ENCODE peak calls at places on chromosomes 12 and 14, in nine cellular contexts. I is tibial nerve, U is ovary, J is HCT116, B is body of pancreas, T is H1, O is Peyer's patch, W is stomach, P is IMR-90. Y is an unnamed sample. For H3K27me3, the result is how much of the 10 kb centered on the place peaks cover.

GRCh38 chr12:8078400-8078799 is 3.7 kb upstream of the NECAP1 start:
- DNase-seq in P (peak), O (peak), U (no peak), W (no peak), B (no peak), I (no peak), T (no peak), J (peak), Y (peak)

GRCh38 chr14:32934891-32935633 is 3.6 kb upstream of the NPAS3 start:
- DNase-seq in W (no peak), B (no peak), U (peak), J (no peak), T (no peak), O (no peak), I (no peak), P (no peak), Y (peak)

GRCh38 chr14:75234173-75234855 is 44.3 kb upstream of the FOS start:
- DNase-seq in U (no peak), I (no peak), O (no peak), B (no peak), J (peak), T (no peak), P (peak), W (no peak), Y (no peak)

GRCh38 chr14:88791629-88792571 is 853 bp downstream of the EML5 start:
- DNase-seq in T (no peak), W (peak), J (no peak), I (no peak), O (peak), U (peak), P (no peak), B (peak), Y (peak)

GRCh38 chr14:94681300-94682060 is 69.3 kb downstream of the SERPINA3 start:
- DNase-seq in O (no peak), T (no peak), U (no peak), I (peak), P (peak), J (peak), W (peak), B (peak), Y (no peak)

GRCh38 chr12:47377414-47378221 is 297.9 kb upstream of the AMIGO2 start:
- DNase-seq in P (peak), B (peak), I (peak), J (no peak), O (peak), U (peak), W (peak), T (no peak), Y (peak)

GRCh38 chr12:38161123-38162000 is 155.2 kb upstream of the ALG10B start:
- DNase-seq in I (no peak), P (no peak), U (no peak), O (no peak), T (no peak), J (no peak), W (no peak), B (no peak), Y (no peak)

GRCh38 chr12:14873440-14874185 is 12.0 kb downstream of the MGP start:
- DNase-seq in J (no peak), U (no peak), O (no peak), I (no peak), T (no peak), W (no peak), P (peak), B (no peak), Y (no peak)

GRCh38 chr14:99718031-99718810 is 34.1 kb downstream of the CYP46A1 start:
- DNase-seq in P (no peak), B (no peak), U (no peak), W (no peak), J (no peak), I (no peak), T (no peak), O (peak), Y (no peak)

GRCh38 chr14:37116933-37117844 is 55.2 kb downstream of the SLC25A21 start:
- DNase-seq in J (peak), U (no peak), W (no peak), P (peak), I (no peak), O (no peak), B (no peak), T (no peak), Y (no peak)
- H3K27ac ChIP-seq in J (peak), U (no peak), W (no peak), P (no peak), I (no peak), O (no peak), B (no peak), T (no peak), Y (no peak)

DNA sequence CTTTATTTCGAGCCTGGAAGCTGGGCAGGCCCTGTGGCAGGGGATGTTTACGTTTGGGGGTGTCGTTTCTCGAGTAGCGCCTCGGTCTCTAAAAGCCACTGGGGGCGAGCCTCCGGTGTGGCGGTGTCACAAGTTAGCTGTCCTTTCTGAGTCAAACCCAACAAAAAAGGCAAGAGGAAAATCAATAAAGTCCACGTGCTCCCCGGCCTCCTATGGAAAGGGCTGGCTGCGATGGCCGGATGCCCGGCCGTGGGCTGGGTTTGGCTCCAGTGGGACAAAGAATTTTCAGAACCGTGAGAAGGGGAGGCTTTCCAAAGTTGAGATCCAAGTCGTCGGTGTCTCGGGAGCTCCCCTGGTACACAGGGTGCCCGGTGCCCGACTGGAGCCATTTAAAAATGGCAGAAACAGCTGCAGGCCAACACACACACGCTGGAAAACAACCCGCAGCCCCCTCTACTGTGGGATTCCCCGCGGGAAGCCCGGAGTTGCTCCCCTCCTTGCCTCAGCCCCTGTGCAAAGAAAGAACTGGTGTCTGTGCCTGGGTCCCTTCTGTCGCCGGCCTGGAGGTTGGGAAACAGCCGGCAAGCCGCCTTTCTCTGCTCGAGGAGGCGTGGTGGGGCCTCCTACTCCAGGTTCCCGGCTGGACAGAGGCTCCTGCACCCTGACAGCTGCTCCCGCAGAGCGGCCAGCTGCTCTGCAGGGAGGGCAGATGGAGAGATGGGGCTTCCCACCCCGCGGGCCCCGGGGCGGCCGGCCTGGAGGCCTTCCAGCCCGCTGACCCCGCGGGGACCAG is 1.9 kb downstream of the BCL7A start:
- DNase-seq in P (peak), J (peak), O (peak), T (no peak), U (peak), B (peak), I (no peak), W (peak), Y (peak)
- TF ChIP-seq POLR2A in P (no peak), J (peak), O (no peak), T (no peak), U (no peak), B (peak), I (no peak), W (no peak), Y (peak)

GRCh38 chr12:95789126-95790024 is 1.2 kb downstream of the NTN4 start:
- DNase-seq in J (no peak), T (no peak), W (peak), B (peak), U (peak), O (no peak), I (no peak), P (peak), Y (peak)

GRCh38 chr12:95787274-95787814 is 3.2 kb downstream of the NTN4 start:
- DNase-seq in W (no peak), U (no peak), P (peak), O (no peak), I (no peak), T (no peak), B (no peak), J (no peak), Y (no peak)

GRCh38 chr12:95790025-95790911 is at the start of gene NTN4:
- DNase-seq in B (peak), P (peak), O (no peak), W (peak), I (peak), J (no peak), U (peak), T (no peak), Y (peak)

GRCh38 chr12:95790912-95791849 is 617 bp upstream of the NTN4 start:
- DNase-seq in W (no peak), T (no peak), B (peak), O (no peak), I (no peak), U (peak), J (no peak), P (peak), Y (no peak)

DNA sequence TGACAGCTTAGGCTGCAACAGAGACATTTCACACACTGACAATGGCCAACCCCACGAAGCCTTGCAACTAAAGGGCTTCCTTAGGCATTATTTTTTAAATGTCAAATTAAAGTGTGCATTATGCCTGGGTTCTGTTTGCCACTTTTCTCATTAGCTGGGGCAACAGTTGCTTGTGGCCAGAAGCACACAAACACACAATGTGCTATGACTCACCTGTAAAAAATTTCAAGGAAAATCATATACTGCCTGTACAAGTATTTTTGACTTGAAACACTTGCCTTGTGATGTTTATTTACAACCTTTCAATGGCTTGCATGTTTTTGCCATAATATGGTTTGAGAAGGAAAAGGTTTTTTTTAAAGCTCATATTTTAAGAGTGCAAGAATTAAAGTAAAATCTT is 1.9 kb downstream of the NTN4 start:
- DNase-seq in W (no peak), I (no peak), J (no peak), P (peak), B (no peak), U (no peak), O (no peak), T (no peak), Y (no peak)
- H3K27me3 ChIP-seq in W (under half), I (under half), J (under half), P (under half), B (under half), U (under half), O (under half), T (under half), Y (under half)

DNA sequence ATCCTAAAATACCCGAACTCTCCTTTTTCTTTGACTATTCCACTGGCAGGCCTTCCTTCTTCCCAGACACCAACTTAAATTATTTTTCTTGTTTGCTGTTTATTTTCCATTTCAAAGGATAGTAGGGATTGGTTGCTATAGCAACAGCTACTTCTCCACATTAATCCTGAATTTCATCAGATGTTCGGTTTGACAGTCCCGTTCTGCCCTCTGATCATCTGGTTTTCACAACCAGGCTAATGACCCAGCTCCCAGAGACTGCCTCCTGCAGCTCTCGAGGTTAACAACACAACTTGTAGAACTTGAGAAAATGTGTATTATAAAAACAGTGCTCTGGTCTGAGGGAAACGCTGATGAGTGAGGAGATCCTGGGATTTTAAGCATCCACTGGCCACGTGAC is 45.5 kb downstream of the NUAK1 start:
- DNase-seq in I (no peak), O (no peak), T (no peak), B (no peak), P (no peak), U (no peak), J (no peak), W (no peak), Y (no peak)
- H3K27ac ChIP-seq in I (no peak), O (no peak), T (no peak), B (no peak), P (no peak), U (no peak), J (no peak), W (no peak), Y (no peak)

GRCh38 chr12:132560421-132560830 is 50.0 kb downstream of the LRCOL1 start:
- DNase-seq in B (peak), I (no peak), W (peak), U (peak), J (no peak), O (peak), P (no peak), T (no peak), Y (peak)

GRCh38 chr12:132558861-132559623 is 51.3 kb downstream of the LRCOL1 start:
- DNase-seq in O (peak), B (no peak), P (no peak), I (no peak), T (no peak), W (no peak), U (no peak), J (no peak), Y (peak)

GRCh38 chr12:132560831-132561783 is 49.3 kb downstream of the LRCOL1 start:
- DNase-seq in J (peak), B (peak), I (no peak), O (peak), T (peak), W (peak), U (peak), P (peak), Y (peak)

GRCh38 chr12:132557969-132558856 is 52.2 kb downstream of the LRCOL1 start:
- DNase-seq in J (no peak), U (no peak), T (no peak), P (no peak), B (no peak), O (peak), I (no peak), W (no peak), Y (no peak)

GRCh38 chr12:132559652-132560420 is 50.5 kb downstream of the LRCOL1 start:
- DNase-seq in T (no peak), O (peak), B (peak), U (peak), W (peak), P (peak), J (peak), I (no peak), Y (peak)
- TF ChIP-seq POLR2A in T (no peak), O (no peak), B (no peak), U (no peak), W (no peak), P (no peak), J (peak), I (no peak), Y (no peak)

DNA sequence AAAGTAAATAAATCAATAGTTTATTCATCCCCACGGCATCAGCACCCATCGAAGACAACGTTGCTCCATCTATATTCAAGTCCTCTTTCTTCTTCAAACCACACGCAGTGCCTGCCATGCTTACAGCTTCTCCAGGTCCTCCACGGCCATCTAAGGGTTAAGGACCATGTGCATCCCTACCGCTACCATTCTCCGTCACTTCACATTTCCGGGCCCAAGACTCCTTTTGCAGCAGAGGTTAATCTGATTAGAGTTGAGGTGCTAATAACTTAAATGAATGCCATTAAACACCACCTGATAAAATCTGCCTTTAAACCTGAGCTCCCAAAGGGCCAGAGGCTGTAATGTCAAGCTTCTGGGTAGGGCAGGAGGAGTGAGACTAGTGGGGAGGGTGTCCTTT is 79.7 kb upstream of the CCND2 start:
- DNase-seq in J (no peak), B (no peak), I (no peak), W (no peak), U (no peak), T (no peak), P (no peak), O (no peak), Y (no peak)
- H3K27me3 ChIP-seq in J (half or more), B (under half), I (under half), W (under half), U (under half), T (under half), P (under half), O (under half), Y (under half)

DNA sequence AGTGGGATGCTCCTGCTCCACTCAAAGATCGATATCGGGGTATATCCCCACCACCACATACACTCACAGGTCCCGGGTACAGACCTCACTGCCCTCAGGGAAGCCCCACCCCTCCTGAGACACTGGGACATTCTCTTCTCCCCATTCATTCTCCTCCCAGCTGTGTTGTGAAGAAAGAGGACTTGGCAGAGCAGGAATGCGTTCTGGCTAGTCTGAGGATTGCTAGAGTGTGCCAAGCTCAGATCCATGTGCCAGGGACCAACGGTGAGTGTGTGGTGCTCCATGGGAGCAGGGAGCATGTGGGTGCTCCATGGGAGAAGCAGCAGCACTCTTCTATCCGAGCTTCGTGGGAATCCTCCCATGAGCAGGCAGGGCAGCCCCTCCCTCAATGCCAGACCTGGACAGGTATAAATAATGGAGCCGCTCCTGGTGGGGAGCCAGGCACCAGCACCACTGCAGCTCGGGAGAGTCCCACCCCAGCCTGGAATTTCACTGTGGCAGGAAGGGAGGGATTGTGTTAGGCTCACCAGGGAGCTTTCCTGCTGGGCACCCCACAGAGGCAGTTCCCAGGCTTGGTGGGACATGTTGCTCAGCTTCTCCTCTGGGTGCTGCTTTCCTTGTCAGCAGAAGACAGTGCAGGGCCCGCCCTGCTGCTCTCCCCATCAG is 2.3 kb upstream of the KRT5 start:
- DNase-seq in W (no peak), P (no peak), T (no peak), B (peak), I (no peak), O (peak), J (peak), U (no peak), Y (peak)
- H3K27ac ChIP-seq in W (no peak), P (no peak), T (no peak), B (no peak), I (no peak), O (no peak), J (peak), U (no peak), Y (no peak)

GRCh38 chr12:42445891-42446290 is 119.9 kb downstream of the PPHLN1 start:
- DNase-seq in I (no peak), J (no peak), W (no peak), T (no peak), O (no peak), B (no peak), P (no peak), U (no peak), Y (no peak)

GRCh38 chr12:42447371-42447786 is 121.4 kb downstream of the PPHLN1 start:
- DNase-seq in B (no peak), O (no peak), T (no peak), W (no peak), P (no peak), U (no peak), I (no peak), J (no peak), Y (peak)

GRCh38 chr12:42448841-42449240 is 122.9 kb downstream of the PPHLN1 start:
- DNase-seq in U (no peak), W (no peak), O (no peak), T (no peak), J (no peak), B (no peak), I (no peak), P (peak), Y (no peak)

GRCh38 chr12:42444192-42444943 is 118.4 kb downstream of the PPHLN1 start:
- DNase-seq in B (no peak), P (no peak), J (no peak), W (no peak), I (no peak), U (no peak), O (no peak), T (no peak), Y (no peak)

DNA sequence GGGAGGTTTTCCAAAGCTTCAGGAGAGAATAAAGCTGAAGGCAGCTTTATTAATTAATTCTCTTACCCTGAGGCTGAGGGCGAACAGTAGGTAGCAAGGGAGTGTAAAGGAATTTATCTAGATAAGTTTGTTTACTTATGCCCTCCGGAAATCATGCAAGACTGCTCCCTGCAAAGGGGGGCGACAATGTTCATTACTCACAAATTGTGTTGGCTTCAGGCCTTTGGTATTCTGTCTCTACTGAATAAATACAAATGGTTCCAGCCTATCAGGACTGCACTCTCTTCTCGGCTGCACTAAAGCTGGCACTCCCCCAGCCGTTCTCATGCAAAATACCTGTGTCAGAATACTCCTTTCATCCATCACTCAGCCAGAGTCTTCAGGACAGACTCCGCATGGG is 120.8 kb downstream of the PPHLN1 start:
- DNase-seq in W (no peak), I (no peak), T (no peak), B (no peak), J (no peak), P (no peak), O (no peak), U (no peak), Y (peak)
- TF ChIP-seq POLR2A in W (no peak), I (no peak), T (no peak), B (no peak), J (no peak), P (no peak), O (no peak), U (no peak), Y (no peak)

GRCh38 chr14:37122919-37123639 is 49.3 kb downstream of the SLC25A21 start:
- DNase-seq in T (no peak), O (no peak), W (no peak), I (no peak), J (no peak), U (no peak), P (no peak), B (no peak), Y (no peak)
- H3K27me3 ChIP-seq in T (under half), O (under half), W (under half), I (under half), J (under half), U (under half), P (under half), B (under half), Y (under half)

DNA sequence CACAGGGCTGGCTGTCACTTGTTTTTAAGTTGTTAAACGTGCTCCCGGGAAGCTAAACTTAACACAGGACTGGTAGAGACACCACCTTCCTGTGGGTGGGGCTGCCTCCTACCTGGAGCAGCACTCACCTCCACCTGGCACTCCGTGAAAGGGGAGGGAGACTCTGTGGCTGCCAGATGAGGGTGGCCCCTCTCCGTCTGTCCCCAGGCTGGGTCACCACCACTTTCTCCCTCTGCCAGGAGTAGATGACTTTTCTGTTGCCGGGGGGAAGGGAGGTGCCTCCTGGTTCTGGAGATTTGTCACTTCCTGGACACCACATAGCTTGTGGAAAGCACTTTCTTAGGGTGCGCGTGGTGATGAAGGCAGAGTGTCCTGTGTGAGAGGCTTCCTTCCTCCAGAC is 81.3 kb downstream of the WDR20 start:
- DNase-seq in I (no peak), T (no peak), J (no peak), W (no peak), U (no peak), P (peak), O (no peak), B (no peak), Y (peak)
- H3K27ac ChIP-seq in I (no peak), T (no peak), J (no peak), W (no peak), U (no peak), P (no peak), O (no peak), B (no peak), Y (no peak)

Y was measured in thyroid gland.